ENCODE peak calls at places on chromosomes 12 and 14, in four cellular contexts. One of them, this sample, is unnamed. For H3K4me1, the result is how much of the 10 kb centered on the place peaks cover.

GRCh38 chr14:39956372-39956771 is 524.1 kb upstream of the FBXO33 start:
- DNase-seq in endothelial cell of umbilical vein: no peak
- DNase-seq in suprapubic skin: no peak
- DNase-seq in stomach: no peak
- DNase-seq in this sample: no peak

GRCh38 chr12:111310076-111310870 is 58.6 kb downstream of the PHETA1 start:
- DNase-seq in stomach: no peak
- DNase-seq in endothelial cell of umbilical vein: no peak
- DNase-seq in suprapubic skin: no peak
- DNase-seq in this sample: no peak

GRCh38 chr12:91577586-91578539 is 395.2 kb upstream of the DCN start:
- DNase-seq in stomach: no peak
- DNase-seq in endothelial cell of umbilical vein: peak
- DNase-seq in suprapubic skin: no peak
- DNase-seq in this sample: no peak

GRCh38 chr14:57871487-57872080 is 5.7 kb upstream of the SLC35F4 start:
- DNase-seq in suprapubic skin: no peak
- DNase-seq in endothelial cell of umbilical vein: peak
- DNase-seq in stomach: no peak
- DNase-seq in this sample: no peak

GRCh38 chr12:39632670-39633069 is 13.1 kb upstream of the ABCD2 start:
- DNase-seq in stomach: no peak
- DNase-seq in endothelial cell of umbilical vein: no peak
- DNase-seq in suprapubic skin: no peak
- DNase-seq in this sample: no peak

GRCh38 chr12:40580346-40580745 is 111.9 kb upstream of the CNTN1 start:
- DNase-seq in suprapubic skin: no peak
- DNase-seq in endothelial cell of umbilical vein: no peak
- DNase-seq in stomach: no peak
- DNase-seq in this sample: no peak

GRCh38 chr12:13124661-13125505 is 21.4 kb upstream of the GSG1 start:
- DNase-seq in endothelial cell of umbilical vein: peak
- DNase-seq in stomach: no peak
- DNase-seq in suprapubic skin: no peak
- DNase-seq in this sample: no peak

GRCh38 chr14:53055003-53055402 is 98.1 kb downstream of the DDHD1 start:
- DNase-seq in endothelial cell of umbilical vein: peak
- DNase-seq in stomach: no peak
- DNase-seq in suprapubic skin: no peak
- DNase-seq in this sample: no peak

GRCh38 chr12:22396253-22396652 is 61.7 kb upstream of the ST8SIA1 start:
- DNase-seq in suprapubic skin: no peak
- DNase-seq in endothelial cell of umbilical vein: no peak
- DNase-seq in stomach: no peak
- DNase-seq in this sample: no peak

GRCh38 chr12:91091916-91092715 is 19.2 kb downstream of the LUM start:
- DNase-seq in endothelial cell of umbilical vein: no peak
- DNase-seq in suprapubic skin: no peak
- DNase-seq in stomach: no peak
- DNase-seq in this sample: no peak

GRCh38 chr12:112885204-112885603 is 21.6 kb upstream of the OAS1 start:
- DNase-seq in endothelial cell of umbilical vein: no peak
- DNase-seq in suprapubic skin: no peak
- DNase-seq in stomach: no peak
- DNase-seq in this sample: no peak

GRCh38 chr14:90061849-90062794 is at the start of gene KCNK13:
- DNase-seq in endothelial cell of umbilical vein: peak
- DNase-seq in stomach: no peak
- DNase-seq in suprapubic skin: peak
- DNase-seq in this sample: no peak

GRCh38 chr14:101347893-101348777 is 213.2 kb upstream of the DIO3 start:
- DNase-seq in suprapubic skin: peak
- DNase-seq in stomach: peak
- DNase-seq in endothelial cell of umbilical vein: no peak
- DNase-seq in this sample: no peak

GRCh38 chr14:34005901-34006300 is 55.0 kb upstream of the EGLN3 start:
- DNase-seq in suprapubic skin: no peak
- DNase-seq in endothelial cell of umbilical vein: no peak
- DNase-seq in stomach: no peak
- DNase-seq in this sample: no peak

GRCh38 chr14:105935384-105935783 is 409.0 kb downstream of the TMEM121 start:
- DNase-seq in stomach: no peak
- DNase-seq in endothelial cell of umbilical vein: no peak
- DNase-seq in suprapubic skin: no peak
- DNase-seq in this sample: peak

GRCh38 chr12:10652192-10652591 is 21.7 kb downstream of the STYK1 start:
- DNase-seq in suprapubic skin: no peak
- DNase-seq in endothelial cell of umbilical vein: no peak
- DNase-seq in stomach: no peak
- DNase-seq in this sample: no peak

GRCh38 chr14:103520657-103521437 is 1.8 kb downstream of the CKB start:
- DNase-seq in stomach: peak
- DNase-seq in suprapubic skin: peak
- DNase-seq in endothelial cell of umbilical vein: peak
- DNase-seq in this sample: peak

GRCh38 chr12:105522166-105522825 is 191.8 kb downstream of the C12orf75 start:
- DNase-seq in stomach: no peak
- DNase-seq in endothelial cell of umbilical vein: no peak
- DNase-seq in suprapubic skin: no peak
- DNase-seq in this sample: no peak

GRCh38 chr14:82621881-82622450 is 1088.3 kb upstream of the SEL1L start:
- DNase-seq in endothelial cell of umbilical vein: no peak
- DNase-seq in stomach: no peak
- DNase-seq in suprapubic skin: no peak
- DNase-seq in this sample: no peak

GRCh38 chr14:78135450-78135891 is 34.7 kb upstream of the NRXN3 start:
- DNase-seq in suprapubic skin: no peak
- DNase-seq in stomach: no peak
- DNase-seq in endothelial cell of umbilical vein: no peak
- DNase-seq in this sample: no peak

GRCh38 chr12:50533203-50533584 is 28.4 kb downstream of the DIP2B start:
- DNase-seq in stomach: no peak
- DNase-seq in endothelial cell of umbilical vein: no peak
- DNase-seq in suprapubic skin: no peak
- DNase-seq in this sample: no peak

GRCh38 chr12:45284096-45284901 is 68.4 kb downstream of the ANO6 start:
- DNase-seq in endothelial cell of umbilical vein: peak
- DNase-seq in stomach: no peak
- DNase-seq in suprapubic skin: no peak
- DNase-seq in this sample: no peak

GRCh38 chr14:103516426-103517171 is 6.0 kb downstream of the CKB start:
- DNase-seq in stomach: no peak
- DNase-seq in suprapubic skin: no peak
- DNase-seq in endothelial cell of umbilical vein: no peak
- DNase-seq in this sample: peak

GRCh38 chr12:132503611-132504204 is 13.8 kb downstream of the FBRSL1 start:
- DNase-seq in endothelial cell of umbilical vein: no peak
- DNase-seq in suprapubic skin: no peak
- DNase-seq in stomach: no peak
- DNase-seq in this sample: no peak

GRCh38 chr12:1041478-1041877 is 50.5 kb downstream of the ERC1 start:
- DNase-seq in endothelial cell of umbilical vein: no peak
- DNase-seq in suprapubic skin: no peak
- DNase-seq in stomach: no peak
- DNase-seq in this sample: no peak

GRCh38 chr12:48455116-48455515 is 17.2 kb upstream of the ANP32D start:
- DNase-seq in suprapubic skin: no peak
- DNase-seq in endothelial cell of umbilical vein: no peak
- DNase-seq in stomach: no peak
- DNase-seq in this sample: no peak

GRCh38 chr14:44149597-44149996 is 357.5 kb downstream of the FSCB start:
- DNase-seq in endothelial cell of umbilical vein: no peak
- DNase-seq in stomach: no peak
- DNase-seq in suprapubic skin: no peak
- DNase-seq in this sample: no peak

GRCh38 chr12:88242161-88242925 is 100.2 kb downstream of the TMTC3 start:
- DNase-seq in suprapubic skin: no peak
- DNase-seq in stomach: no peak
- DNase-seq in endothelial cell of umbilical vein: peak
- DNase-seq in this sample: no peak

GRCh38 chr14:32559048-32559447 is 229.9 kb downstream of the AKAP6 start:
- DNase-seq in stomach: no peak
- DNase-seq in endothelial cell of umbilical vein: no peak
- DNase-seq in suprapubic skin: no peak
- DNase-seq in this sample: no peak

GRCh38 chr14:44962573-44963528 is 861 bp downstream of the TOGARAM1 start:
- DNase-seq in endothelial cell of umbilical vein: peak
- DNase-seq in suprapubic skin: peak
- DNase-seq in stomach: peak
- DNase-seq in this sample: peak

GRCh38 chr12:40907115-40907521 is 214.9 kb downstream of the CNTN1 start:
- DNase-seq in endothelial cell of umbilical vein: no peak
- DNase-seq in stomach: no peak
- DNase-seq in suprapubic skin: no peak
- DNase-seq in this sample: no peak

GRCh38 chr12:131251336-131252101 is 297.8 kb downstream of the ADGRD1 start:
- DNase-seq in endothelial cell of umbilical vein: no peak
- DNase-seq in suprapubic skin: no peak
- DNase-seq in stomach: no peak
- DNase-seq in this sample: no peak

GRCh38 chr14:92754956-92755355 is 6.5 kb upstream of the LGMN start:
- DNase-seq in stomach: no peak
- DNase-seq in suprapubic skin: no peak
- DNase-seq in endothelial cell of umbilical vein: no peak
- DNase-seq in this sample: no peak

GRCh38 chr12:6280672-6281071 is 29.8 kb upstream of the PLEKHG6 start:
- DNase-seq in suprapubic skin: no peak
- DNase-seq in endothelial cell of umbilical vein: no peak
- DNase-seq in stomach: no peak
- DNase-seq in this sample: no peak
- H3K4me1 ChIP-seq in suprapubic skin: half or more
- H3K4me1 ChIP-seq in endothelial cell of umbilical vein: under half
- H3K4me1 ChIP-seq in stomach: under half
- H3K4me1 ChIP-seq in this sample: under half

DNA sequence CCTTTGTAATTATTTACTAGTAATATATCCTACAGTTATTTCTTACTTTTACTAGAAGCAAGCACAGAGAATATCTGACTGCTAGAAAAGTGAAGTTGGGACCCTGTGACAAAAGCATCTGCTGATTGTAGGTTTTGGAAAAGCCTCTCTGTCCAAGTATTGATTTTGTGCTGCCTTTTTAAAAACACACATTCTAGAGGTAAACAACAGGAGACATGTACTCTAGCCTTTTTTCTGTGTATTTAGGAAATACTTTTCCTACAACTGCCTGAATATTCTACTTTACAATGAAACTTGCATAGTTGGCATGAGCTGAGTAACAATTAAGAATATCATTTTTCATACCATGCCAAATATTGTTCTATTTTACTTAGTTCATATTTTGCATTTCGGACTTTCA is 1249.0 kb downstream of the SLC16A7 start:
- DNase-seq in endothelial cell of umbilical vein: no peak
- DNase-seq in suprapubic skin: no peak
- DNase-seq in stomach: no peak
- DNase-seq in this sample: no peak
- TF ChIP-seq POLR2A in endothelial cell of umbilical vein: no peak
- TF ChIP-seq POLR2A in suprapubic skin: no peak
- TF ChIP-seq POLR2A in stomach: no peak
- TF ChIP-seq POLR2A in this sample: no peak

GRCh38 chr12:30417697-30418231 is 277.9 kb downstream of the IPO8 start:
- DNase-seq in stomach: no peak
- DNase-seq in endothelial cell of umbilical vein: peak
- DNase-seq in suprapubic skin: peak
- DNase-seq in this sample: no peak
- H3K4me1 ChIP-seq in stomach: under half
- H3K4me1 ChIP-seq in endothelial cell of umbilical vein: under half
- H3K4me1 ChIP-seq in suprapubic skin: under half
- H3K4me1 ChIP-seq in this sample: under half

DNA sequence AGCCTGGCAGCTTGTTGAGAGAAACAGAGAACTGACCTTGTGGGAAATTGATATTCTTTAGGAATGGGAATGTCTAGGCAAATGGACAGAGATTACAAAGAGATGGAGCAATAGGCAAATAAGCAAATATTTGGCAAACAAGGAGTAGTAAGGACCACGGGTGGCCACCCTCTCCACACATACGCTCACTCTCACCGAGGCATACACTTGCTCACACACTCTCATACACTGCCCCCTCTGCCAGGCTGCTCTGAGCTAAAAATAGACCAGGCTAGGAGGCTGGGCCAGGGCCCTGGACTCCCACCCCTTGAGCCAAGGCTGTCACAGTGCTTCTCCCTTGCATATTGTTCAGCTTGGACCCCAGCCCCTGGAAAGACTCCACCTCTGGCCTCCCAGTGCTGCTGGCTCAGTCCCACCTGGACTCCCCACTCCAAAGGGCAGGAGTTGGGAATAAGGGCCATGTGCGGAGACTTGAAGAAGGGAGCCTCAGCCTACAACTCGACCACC is 1.1 kb downstream of the PPP1R1A start:
- DNase-seq in stomach: peak
- DNase-seq in suprapubic skin: no peak
- DNase-seq in endothelial cell of umbilical vein: no peak
- DNase-seq in this sample: no peak
- TF ChIP-seq POLR2A in stomach: no peak
- TF ChIP-seq POLR2A in suprapubic skin: no peak
- TF ChIP-seq POLR2A in endothelial cell of umbilical vein: no peak
- TF ChIP-seq POLR2A in this sample: no peak

This sample was measured in breast epithelium.